ENCODE peak calls at places on chromosomes 7 and 10, in seven cellular contexts. M is activated T-cell treated with anti-CD3 and anti-CD28 coated beads, Interleukin-2, amount 50 U/mL, for 72 hours; K is stimulated activated CD4-positive, alpha-beta T cell treated with anti-CD3 and anti-CD28 coated beads, Interleukin-12 subunit alpha, Interleukin-12 subunit beta, amount 100 ng/mL, for 4 hours; A is ACHN; S is NCI-H82; E is activated CD4-positive, alpha-beta T cell treated with anti-CD3 and anti-CD28 coated beads, Interleukin-2, amount 50 U/mL, for 4 hours; I is fibroblast of lung. J is an unnamed sample.

GRCh38 chr7:113775401-113775800 is 143.4 kb downstream of the PPP1R3A start:
- DNase-seq in M (no peak), K (no peak), A (peak; percentile 12), S (no peak), E (no peak), I (peak; percentile 57), J (no peak)

GRCh38 chr10:77493851-77494788 is 143.5 kb downstream of the KCNMA1 start:
- DNase-seq in M (no peak), K (no peak), A (peak; percentile 55), S (peak; percentile 60), E (no peak), I (peak; percentile 59), J (no peak)

GRCh38 chr10:22737587-22737986 is 23.2 kb upstream of the PIP4K2A start:
- DNase-seq in M (no peak), K (no peak), A (peak; percentile 8), S (no peak), E (no peak), I (peak; percentile 79), J (peak; percentile 25)

GRCh38 chr7:41292457-41292856 is 410.4 kb downstream of the INHBA start:
- DNase-seq in M (no peak), K (no peak), A (no peak), S (no peak), E (no peak), I (peak; percentile 15), J (no peak)

GRCh38 chr7:151286148-151286547 is 37.7 kb upstream of the SMARCD3 start:
- DNase-seq in M (no peak), K (no peak), A (no peak), S (no peak), E (no peak), I (peak; percentile 46), J (no peak)

GRCh38 chr10:81898518-81898917 is 23.5 kb downstream of the NRG3 start:
- DNase-seq in M (no peak), K (no peak), A (no peak), S (no peak), E (no peak), I (no peak), J (no peak)

GRCh38 chr10:58897708-58898107 is 278.7 kb upstream of the PHYHIPL start:
- DNase-seq in M (no peak), K (no peak), A (no peak), S (no peak), E (no peak), I (no peak), J (no peak)

GRCh38 chr7:69445549-69445948 is 152.7 kb upstream of the AUTS2 start:
- DNase-seq in M (no peak), K (no peak), A (no peak), S (no peak), E (no peak), I (no peak), J (no peak)

GRCh38 chr10:100743626-100744135 is 1.7 kb upstream of the PAX2 start:
- DNase-seq in M (peak; percentile 66), K (peak; percentile 52), A (peak; percentile 87), S (peak; percentile 74), E (peak; percentile 37), I (peak; percentile 44), J (peak; percentile 77)

GRCh38 chr7:101608772-101609713 is 20.1 kb downstream of the MYL10 start:
- DNase-seq in M (no peak), K (no peak), A (no peak), S (no peak), E (no peak), I (no peak), J (no peak)

GRCh38 chr7:151385626-151386300 is 24.1 kb downstream of the WDR86 start:
- DNase-seq in M (no peak), K (no peak), A (no peak), S (no peak), E (no peak), I (no peak), J (no peak)

GRCh38 chr7:77940647-77941046 is 142.1 kb downstream of the PHTF2 start:
- DNase-seq in M (no peak), K (no peak), A (peak; percentile 62), S (peak; percentile 54), E (no peak), I (peak; percentile 25), J (no peak)

GRCh38 chr10:34815174-34816066 is at the start of gene PARD3:
- DNase-seq in M (peak; percentile 28), K (no peak), A (peak; percentile 75), S (peak; percentile 82), E (no peak), I (peak; percentile 63), J (peak; percentile 71)

GRCh38 chr10:71390435-71390820 is 6.3 kb upstream of the CDH23 start:
- DNase-seq in M (no peak), K (no peak), A (no peak), S (no peak), E (no peak), I (no peak), J (no peak)

GRCh38 chr10:119654540-119654939 is 3.4 kb downstream of the BAG3 start:
- DNase-seq in M (no peak), K (no peak), A (no peak), S (no peak), E (no peak), I (no peak), J (peak; percentile 27)

GRCh38 chr10:104642311-104643022 is 1.4 kb downstream of the SORCS3 start:
- DNase-seq in M (peak; percentile 42), K (no peak), A (peak; percentile 78), S (peak; percentile 78), E (no peak), I (peak; percentile 19), J (no peak)

GRCh38 chr7:45685619-45686240 is 111.6 kb downstream of the ADCY1 start:
- DNase-seq in M (no peak), K (no peak), A (no peak), S (no peak), E (no peak), I (no peak), J (no peak)

GRCh38 chr10:98340261-98340675 is 72.3 kb upstream of the LOXL4 start:
- DNase-seq in M (no peak), K (no peak), A (no peak), S (no peak), E (no peak), I (peak; percentile 68), J (no peak)